ENCODE peak calls at places on chromosomes 13 and 19, in four cellular contexts. R is Peyer's patch; N is right cardiac atrium; X is CD4-positive, CD25-positive, alpha-beta regulatory T cell. E is an unnamed sample.

GRCh38 chr19:42168206-42168605 is 36.0 kb upstream of the POU2F2 start:
- DNase-seq in N (no peak), R (no peak), X (no peak), E (no peak)

GRCh38 chr13:94112227-94112626 is 367.3 kb downstream of the DCT start:
- DNase-seq in N (peak; percentile 20), X (no peak), R (no peak), E (no peak)

GRCh38 chr13:112986946-112987345 is 17.9 kb downstream of the MCF2L start:
- DNase-seq in R (no peak), N (no peak), X (no peak), E (no peak)

GRCh38 chr19:55372316-55373081 is 2.2 kb upstream of the IL11 start:
- DNase-seq in R (no peak), N (no peak), X (no peak), E (no peak)

GRCh38 chr13:37136187-37136586 is 30.7 kb upstream of the CSNK1A1L start:
- DNase-seq in R (no peak), X (no peak), N (no peak), E (no peak)

GRCh38 chr19:3196064-3196932 is 10.6 kb downstream of the NCLN start:
- DNase-seq in X (no peak), N (no peak), R (no peak), E (no peak)

GRCh38 chr19:14337510-14337909 is 43.7 kb upstream of the ADGRE5 start:
- DNase-seq in X (peak; percentile 52), N (peak; percentile 24), R (no peak), E (peak; percentile 59)

GRCh38 chr19:42295831-42296525 is 6.0 kb upstream of the PRR19 start:
- DNase-seq in X (peak; percentile 85), R (peak; percentile 94), N (peak; percentile 74), E (peak; percentile 87)

GRCh38 chr19:18401580-18402112 is 4.2 kb upstream of the LRRC25 start:
- DNase-seq in N (no peak), X (no peak), R (peak; percentile 81), E (no peak)

GRCh38 chr13:84574851-84575250 is 692.6 kb upstream of the SLITRK1 start:
- DNase-seq in X (no peak), R (no peak), N (no peak), E (no peak)

GRCh38 chr19:33114302-33114701 is 17.6 kb upstream of the WDR88 start:
- DNase-seq in N (no peak), R (no peak), X (no peak), E (no peak)

GRCh38 chr13:29508874-29509249 is 86.6 kb downstream of the SLC7A1 start:
- DNase-seq in R (no peak), X (no peak), N (no peak), E (no peak)

GRCh38 chr13:20069956-20070355 is 90.9 kb downstream of the GJA3 start:
- DNase-seq in R (no peak), N (no peak), X (no peak), E (no peak)

GRCh38 chr13:33644607-33645543 is 173.1 kb upstream of the RFC3 start:
- DNase-seq in X (no peak), R (no peak), N (no peak), E (no peak)

GRCh38 chr19:8935460-8935859 is 74.7 kb downstream of the MUC16 start:
- DNase-seq in X (no peak), R (no peak), N (no peak), E (no peak)

GRCh38 chr13:50617134-50617721 is 226.3 kb downstream of the DLEU7 start:
- DNase-seq in X (no peak), N (no peak), R (no peak), E (no peak)

GRCh38 chr19:2055871-2056809 is 5.1 kb upstream of the MKNK2 start:
- DNase-seq in X (no peak), N (peak; percentile 68), R (peak; percentile 60), E (no peak)

GRCh38 chr19:18453269-18454024 is 15.5 kb upstream of the ISYNA1 start:
- DNase-seq in N (no peak), X (no peak), R (no peak), E (no peak)

GRCh38 chr13:87671031-87671823 is at the start of gene SLITRK5:
- DNase-seq in N (peak; percentile 73), X (peak; percentile 9), R (peak; percentile 33), E (peak; percentile 78)

GRCh38 chr19:14139944-14140343 is 3.6 kb upstream of the ASF1B start:
- DNase-seq in X (no peak), N (peak; percentile 21), R (no peak), E (no peak)

GRCh38 chr19:52997975-52998374 is 15.7 kb upstream of the ERVV-1 start:
- DNase-seq in N (no peak), R (no peak), X (no peak), E (no peak)

GRCh38 chr13:99871249-99871898 is 100.2 kb downstream of the ZIC5 start:
- DNase-seq in X (no peak), R (no peak), N (no peak), E (no peak)

GRCh38 chr13:76809369-76809768 is 76.8 kb downstream of the KCTD12 start:
- DNase-seq in N (no peak), X (no peak), R (no peak), E (no peak)

GRCh38 chr19:40553885-40554857 is 22.5 kb upstream of the SHKBP1 start:
- DNase-seq in N (no peak), R (no peak), X (no peak), E (no peak)

GRCh38 chr13:74978596-74978995 is 503.4 kb downstream of the TBC1D4 start:
- DNase-seq in X (no peak), N (no peak), R (no peak), E (no peak)

GRCh38 chr19:55283548-55284393 is at the start of gene BRSK1:
- DNase-seq in R (no peak), N (peak; percentile 72), X (peak; percentile 26), E (peak; percentile 49)

GRCh38 chr13:31996611-31997010 is 35.0 kb upstream of the FRY start:
- DNase-seq in X (no peak), N (no peak), R (no peak), E (no peak)

GRCh38 chr19:45117167-45117594 is 24.2 kb downstream of the PPP1R37 start:
- DNase-seq in N (no peak), R (peak; percentile 45), X (peak; percentile 14), E (no peak)

GRCh38 chr19:49557641-49558325 is 22.6 kb downstream of the NOSIP start:
- DNase-seq in X (no peak), N (no peak), R (no peak), E (no peak)

GRCh38 chr13:71828117-71828516 is 38.9 kb downstream of the DACH1 start:
- DNase-seq in N (no peak), X (no peak), R (no peak), E (no peak)

DNA sequence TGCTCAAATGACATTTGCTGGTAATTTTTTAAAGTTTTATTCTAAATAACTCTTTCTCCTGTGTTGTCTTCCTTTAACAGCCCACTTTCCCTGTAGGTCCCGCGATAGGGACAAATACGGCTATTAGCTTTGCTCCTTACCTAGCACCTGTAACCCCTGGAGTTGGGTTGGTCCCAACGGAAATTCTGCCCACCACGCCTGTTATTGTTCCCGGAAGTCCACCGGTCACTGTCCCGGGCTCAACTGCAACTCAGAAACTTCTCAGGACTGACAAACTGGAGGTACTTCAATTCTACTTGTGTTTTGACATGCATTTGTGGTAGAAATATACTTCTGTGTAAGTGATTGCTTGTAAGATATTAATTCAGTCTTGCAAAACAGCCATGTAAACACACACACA is 91.0 kb upstream of the RAP2A start:
- DNase-seq in N (no peak), R (no peak), X (no peak), E (no peak)
- H3K4me3 ChIP-seq in N (no peak overlapping the region), R (no peak overlapping the region), X (no peak overlapping the region), E (no peak overlapping the region)

GRCh38 chr13:111153977-111154332 is 38.8 kb downstream of the ARHGEF7 start:
- DNase-seq in N (no peak), R (peak; percentile 57), X (no peak), E (peak; percentile 60)

GRCh38 chr13:111152836-111153235 is 37.7 kb downstream of the ARHGEF7 start:
- DNase-seq in R (no peak), X (no peak), N (no peak), E (no peak)

GRCh38 chr13:111156421-111156820 is 41.3 kb downstream of the ARHGEF7 start:
- DNase-seq in R (no peak), X (no peak), N (no peak), E (no peak)

GRCh38 chr13:111158136-111158805 is 43.2 kb downstream of the ARHGEF7 start:
- DNase-seq in R (no peak), N (no peak), X (no peak), E (no peak)

GRCh38 chr13:111153279-111153976 is 38.3 kb downstream of the ARHGEF7 start:
- DNase-seq in X (peak; percentile 92), R (peak; percentile 88), N (peak; percentile 92), E (peak; percentile 90)
- H3K4me1 ChIP-seq in X (peaks cover 28% of the 10 kb centered on the region), R (peaks cover 8% of the 10 kb centered on the region), N (no peaks in the 10 kb centered on the region), E (peaks cover 20% of the 10 kb centered on the region)

GRCh38 chr13:40537146-40537895 is 129.1 kb downstream of the FOXO1 start:
- DNase-seq in N (no peak), R (no peak), X (no peak), E (no peak)

GRCh38 chr13:40535345-40535836 is 131.1 kb downstream of the FOXO1 start:
- DNase-seq in X (no peak), R (no peak), N (no peak), E (no peak)

GRCh38 chr13:40536443-40537113 is 129.9 kb downstream of the FOXO1 start:
- DNase-seq in X (no peak), R (no peak), N (no peak), E (no peak)

GRCh38 chr13:40540707-40541044 is 125.8 kb downstream of the FOXO1 start:
- DNase-seq in R (no peak), N (no peak), X (no peak), E (no peak)

DNA sequence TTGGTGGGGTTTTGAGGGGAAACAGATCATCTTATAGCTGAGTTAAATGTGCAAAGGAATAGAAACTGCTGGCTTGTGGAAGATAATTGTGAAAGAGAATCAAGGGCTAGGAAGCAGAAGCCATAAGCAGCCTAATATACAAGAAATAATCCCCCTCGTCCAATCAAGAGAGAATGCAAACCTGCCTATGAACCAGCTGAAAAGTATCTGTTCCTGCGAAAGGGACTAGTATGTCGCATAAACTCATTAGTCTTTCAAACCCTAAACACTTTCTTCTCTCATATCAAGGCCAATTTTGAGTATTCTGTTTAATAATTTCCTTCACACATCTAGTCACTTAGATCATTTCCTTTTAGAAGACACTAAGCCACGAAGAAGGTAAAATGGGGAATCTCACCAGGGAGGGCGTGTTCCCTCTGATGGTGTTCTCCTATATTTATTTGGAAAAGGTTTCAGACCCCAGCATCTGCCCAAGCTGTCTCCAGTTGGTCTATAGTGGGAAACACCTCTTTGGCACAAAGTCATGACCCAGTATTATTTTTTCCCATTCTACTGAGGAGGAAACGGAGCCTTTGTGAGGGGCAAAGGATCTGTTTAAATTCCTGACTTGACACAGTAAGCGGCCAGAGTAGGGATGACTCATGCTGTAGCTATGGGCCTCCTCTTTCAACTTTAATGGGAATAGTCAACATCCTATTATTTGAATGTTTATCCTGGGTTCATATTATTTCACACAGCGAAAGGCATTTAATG is 126.3 kb downstream of the FOXO1 start:
- DNase-seq in R (no peak), X (no peak), N (no peak), E (no peak)
- H3K4me3 ChIP-seq in R (no peak overlapping the region), X (no peak overlapping the region), N (no peak overlapping the region), E (no peak overlapping the region)

DNA sequence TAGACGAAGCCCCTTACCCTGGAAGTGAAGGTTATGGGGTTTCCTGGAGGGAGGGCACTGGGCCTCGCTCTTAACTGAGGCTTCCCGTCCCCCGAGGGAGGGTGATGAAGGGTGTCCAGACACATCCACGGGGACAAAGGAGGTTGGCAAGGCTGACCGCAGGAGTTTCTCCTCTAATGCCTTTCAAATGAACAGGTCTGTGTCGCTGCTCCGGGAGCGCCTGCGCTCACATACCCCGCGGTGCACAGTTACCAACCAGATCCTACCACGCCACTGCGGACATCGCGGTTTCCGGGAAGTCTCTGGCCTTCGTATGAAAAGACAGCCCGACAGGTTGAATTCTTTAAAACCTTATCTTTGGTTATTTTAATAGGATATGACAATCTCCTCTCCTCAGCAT is 41.3 kb downstream of the IRS2 start:
- DNase-seq in R (no peak), X (no peak), N (no peak), E (no peak)
- H3K4me1 ChIP-seq in R (no peaks in the 10 kb centered on the region), X (peaks cover 3% of the 10 kb centered on the region), N (no peaks in the 10 kb centered on the region), E (peaks cover 4% of the 10 kb centered on the region)